ENCODE peak calls at places on chromosomes 1 and 21, in ten cellular contexts. D, K, W, I, R, U, L, N, C and A are unnamed samples.

GRCh38 chr21:36990508-36991205 is 15.8 kb upstream of the RIPPLY3 start:
- DNase-seq in D (no peak), K (no peak), W (no peak), I (no peak), R (no peak), U (no peak), L (no peak), N (no peak), C (no peak), A (no peak)

GRCh38 chr1:213989740-213990472 is 2.1 kb downstream of the PROX1 start:
- DNase-seq in D (no peak), K (no peak), W (no peak), I (no peak), R (no peak), U (no peak), L (no peak), N (no peak), C (no peak), A (no peak)

GRCh38 chr1:37149296-37149695 is 115.0 kb upstream of the GRIK3 start:
- DNase-seq in D (no peak), K (no peak), W (no peak), I (no peak), R (no peak), U (no peak), L (no peak), N (no peak), C (no peak), A (no peak)

GRCh38 chr1:50110084-50110615 is 1.4 kb downstream of the ELAVL4 start:
- DNase-seq in D (no peak), K (peak), W (no peak), I (no peak), R (no peak), U (no peak), L (no peak), N (no peak), C (no peak), A (no peak)

GRCh38 chr21:38920631-38921398 is 115.1 kb downstream of the ETS2 start:
- DNase-seq in D (no peak), K (no peak), W (no peak), I (no peak), R (peak), U (no peak), L (no peak), N (no peak), C (peak), A (no peak)

GRCh38 chr1:31977361-31978131 is 36.1 kb upstream of the KHDRBS1 start:
- DNase-seq in D (peak), K (peak), W (peak), I (no peak), R (peak), U (no peak), L (no peak), N (peak), C (peak), A (peak)

GRCh38 chr21:42653492-42654061 is at the start of gene PDE9A:
- DNase-seq in D (no peak), K (peak), W (no peak), I (peak), R (no peak), U (no peak), L (peak), N (no peak), C (no peak), A (no peak)

GRCh38 chr1:224923726-224924125 is 5.7 kb upstream of the DNAH14 start:
- DNase-seq in D (no peak), K (no peak), W (no peak), I (no peak), R (no peak), U (no peak), L (no peak), N (no peak), C (no peak), A (no peak)

GRCh38 chr1:9240914-9241820 is 6.6 kb downstream of the H6PD start:
- DNase-seq in D (no peak), K (no peak), W (no peak), I (no peak), R (no peak), U (no peak), L (no peak), N (no peak), C (no peak), A (no peak)

GRCh38 chr1:151472852-151473731 is 13.8 kb upstream of the POGZ start:
- DNase-seq in D (peak), K (peak), W (no peak), I (no peak), R (peak), U (no peak), L (peak), N (no peak), C (peak), A (no peak)

GRCh38 chr1:228279722-228280105 is 71.9 kb downstream of the OBSCN start:
- DNase-seq in D (no peak), K (no peak), W (no peak), I (no peak), R (no peak), U (no peak), L (no peak), N (no peak), C (no peak), A (no peak)

GRCh38 chr1:51433269-51433971 is 85.6 kb downstream of the EPS15 start:
- DNase-seq in D (no peak), K (peak), W (no peak), I (no peak), R (peak), U (no peak), L (no peak), N (no peak), C (no peak), A (no peak)

GRCh38 chr1:230067441-230067870 is 418 bp downstream of the GALNT2 start:
- DNase-seq in D (peak), K (peak), W (no peak), I (peak), R (peak), U (no peak), L (peak), N (no peak), C (no peak), A (peak)

GRCh38 chr1:61190476-61191067 is 108.2 kb downstream of the NFIA start:
- DNase-seq in D (no peak), K (no peak), W (no peak), I (no peak), R (peak), U (no peak), L (no peak), N (no peak), C (no peak), A (no peak)

GRCh38 chr1:3022976-3023375 is 1.7 kb downstream of the ACTRT2 start:
- DNase-seq in D (no peak), K (no peak), W (no peak), I (no peak), R (no peak), U (no peak), L (no peak), N (no peak), C (no peak), A (no peak)

GRCh38 chr1:228646717-228647522 is 88.4 kb upstream of the RHOU start:
- DNase-seq in D (peak), K (peak), W (peak), I (no peak), R (peak), U (no peak), L (no peak), N (peak), C (peak), A (peak)

GRCh38 chr1:22808186-22808845 is 97.7 kb downstream of the EPHB2 start:
- DNase-seq in D (no peak), K (no peak), W (peak), I (no peak), R (peak), U (no peak), L (no peak), N (no peak), C (peak), A (no peak)

GRCh38 chr1:150106331-150106730 is 38.8 kb downstream of the VPS45 start:
- DNase-seq in D (no peak), K (no peak), W (no peak), I (no peak), R (no peak), U (peak), L (no peak), N (no peak), C (peak), A (no peak)

GRCh38 chr1:23381233-23381885 is 11.7 kb upstream of the ZNF436 start:
- DNase-seq in D (no peak), K (no peak), W (no peak), I (no peak), R (no peak), U (no peak), L (no peak), N (no peak), C (no peak), A (no peak)

GRCh38 chr1:201330541-201330940 is 46.9 kb downstream of the TNNT2 start:
- DNase-seq in D (no peak), K (no peak), W (no peak), I (no peak), R (no peak), U (no peak), L (no peak), N (no peak), C (no peak), A (no peak)

GRCh38 chr1:212062832-212063438 is 27.4 kb downstream of the DTL start:
- DNase-seq in D (peak), K (peak), W (peak), I (no peak), R (peak), U (no peak), L (peak), N (peak), C (peak), A (peak)

GRCh38 chr1:9269721-9270120 is 23.0 kb upstream of the SPSB1 start:
- DNase-seq in D (no peak), K (no peak), W (no peak), I (no peak), R (no peak), U (no peak), L (no peak), N (no peak), C (no peak), A (no peak)

GRCh38 chr1:93597697-93598096 is 83.9 kb downstream of the BCAR3 start:
- DNase-seq in D (no peak), K (no peak), W (peak), I (no peak), R (peak), U (no peak), L (peak), N (no peak), C (no peak), A (no peak)

GRCh38 chr1:2279210-2279639 is 51.1 kb downstream of the SKI start:
- DNase-seq in D (no peak), K (no peak), W (peak), I (no peak), R (peak), U (peak), L (peak), N (peak), C (peak), A (no peak)

GRCh38 chr1:10644307-10645128 is 151.9 kb downstream of the CASZ1 start:
- DNase-seq in D (no peak), K (peak), W (no peak), I (no peak), R (peak), U (no peak), L (no peak), N (no peak), C (peak), A (peak)

GRCh38 chr1:207822124-207822601 is 70.3 kb downstream of the CD46 start:
- DNase-seq in D (no peak), K (no peak), W (no peak), I (no peak), R (no peak), U (no peak), L (no peak), N (no peak), C (no peak), A (no peak)

GRCh38 chr1:164706596-164706995 is 147.6 kb downstream of the PBX1 start:
- DNase-seq in D (no peak), K (no peak), W (no peak), I (no peak), R (no peak), U (no peak), L (no peak), N (no peak), C (peak), A (no peak)

GRCh38 chr21:45615145-45615711 is 28.3 kb upstream of the PCBP3 start:
- DNase-seq in D (no peak), K (peak), W (no peak), I (peak), R (no peak), U (no peak), L (no peak), N (no peak), C (peak), A (no peak)